ENCODE peak calls at places on chromosomes 12 and 14, in eight cellular contexts. Q is SK-N-DZ; G is RPMI7951; S is activated CD4-positive, CD25-positive, alpha-beta regulatory T cell treated with anti-CD3 and anti-CD28 coated beads, Interleukin-2, amount 50 U/mL, for 16 hours; F is C1 segment of cervical spinal cord; B is transverse colon; X is T-helper 2 cell treated with Interferon-gamma antibody and Interleukin-4, amounts not matched to agents 5 μg/mL and 100 μg/mL, for 36 hours; N is HuH-7.5. W is an unnamed sample.

GRCh38 chr12:100779191-100779590 is 15.4 kb upstream of the ANO4 start:
- DNase-seq in Q (no peak), G (no peak), S (no peak), F (no peak), B (no peak), X (no peak), N (no peak), W (no peak)

GRCh38 chr12:11840350-11840749 is 190.9 kb downstream of the ETV6 start:
- DNase-seq in Q (no peak), G (no peak), S (no peak), F (no peak), B (peak), X (no peak), N (no peak), W (no peak)

GRCh38 chr14:100399052-100399849 is 76.1 kb downstream of the SLC25A47 start:
- DNase-seq in Q (peak), G (no peak), S (no peak), F (no peak), B (no peak), X (no peak), N (no peak), W (no peak)

GRCh38 chr12:102757154-102757873 is 159.7 kb downstream of the PAH start:
- DNase-seq in Q (no peak), G (peak), S (no peak), F (no peak), B (no peak), X (no peak), N (no peak), W (no peak)

GRCh38 chr14:35051796-35052195 is 5.7 kb downstream of the FAM177A1 start:
- DNase-seq in Q (no peak), G (no peak), S (no peak), F (no peak), B (no peak), X (no peak), N (no peak), W (no peak)

GRCh38 chr12:50914872-50915484 is 37.4 kb upstream of the HIGD1C start:
- DNase-seq in Q (no peak), G (no peak), S (no peak), F (no peak), B (no peak), X (no peak), N (no peak), W (no peak)

GRCh38 chr14:105989746-105990302 is 463.4 kb downstream of the TMEM121 start:
- DNase-seq in Q (no peak), G (no peak), S (no peak), F (no peak), B (no peak), X (peak), N (no peak), W (no peak)

GRCh38 chr12:45423931-45424330 is 208.0 kb downstream of the ANO6 start:
- DNase-seq in Q (no peak), G (no peak), S (no peak), F (no peak), B (no peak), X (no peak), N (no peak), W (no peak)

GRCh38 chr14:64126548-64126947 is 167.6 kb downstream of the ESR2 start:
- DNase-seq in Q (no peak), G (no peak), S (no peak), F (no peak), B (no peak), X (no peak), N (no peak), W (no peak)

GRCh38 chr14:81710232-81710845 is 176.7 kb upstream of the SEL1L start:
- DNase-seq in Q (peak), G (peak), S (no peak), F (no peak), B (no peak), X (no peak), N (peak), W (peak)

W was measured in body of pancreas.